ENCODE peak calls at places on chromosome 9, in four cellular contexts. P, I, F and M are unnamed samples.

GRCh38 chr9:116661037-116661954 is 25.8 kb upstream of the TRIM32 start:
- DNase-seq in P (peak), I (peak), F (peak), M (no peak)

GRCh38 chr9:88697764-88698436 is 162.9 kb downstream of the NXNL2 start:
- DNase-seq in P (no peak), I (no peak), F (no peak), M (no peak)

GRCh38 chr9:83722726-83723495 is 15.2 kb upstream of the UBQLN1 start:
- DNase-seq in P (no peak), I (no peak), F (no peak), M (no peak)

GRCh38 chr9:134937566-134938345 is 20.0 kb upstream of the FCN1 start:
- DNase-seq in P (no peak), I (no peak), F (no peak), M (no peak)

GRCh38 chr9:124122321-124122720 is 110.8 kb downstream of the LHX2 start:
- DNase-seq in P (no peak), I (no peak), F (no peak), M (no peak)

GRCh38 chr9:131769361-131769760 is 29.5 kb upstream of the RAPGEF1 start:
- DNase-seq in P (no peak), I (no peak), F (no peak), M (no peak)

GRCh38 chr9:6123402-6123801 is 92.2 kb upstream of the IL33 start:
- DNase-seq in P (no peak), I (no peak), F (no peak), M (no peak)

GRCh38 chr9:93612796-93613154 is 36.4 kb downstream of the PHF2 start:
- DNase-seq in P (no peak), I (no peak), F (no peak), M (no peak)

GRCh38 chr9:134025606-134026541 is 593 bp downstream of the BRD3OS start:
- DNase-seq in P (peak), I (peak), F (peak), M (peak)

GRCh38 chr9:2017459-2018161 is 2.5 kb downstream of the SMARCA2 start:
- DNase-seq in P (peak), I (peak), F (peak), M (peak)

GRCh38 chr9:20898885-20899554 is 132.4 kb downstream of the HACD4 start:
- DNase-seq in P (no peak), I (no peak), F (no peak), M (no peak)

GRCh38 chr9:115395511-115396021 is 277.6 kb upstream of the TNC start:
- DNase-seq in P (no peak), I (no peak), F (no peak), M (no peak)

GRCh38 chr9:78369644-78370219 is 72.8 kb downstream of the PSAT1 start:
- DNase-seq in P (peak), I (peak), F (peak), M (peak)

GRCh38 chr9:109181284-109181683 is 14.2 kb upstream of the FRRS1L start:
- DNase-seq in P (no peak), I (no peak), F (no peak), M (no peak)

GRCh38 chr9:114264806-114265550 is 57.9 kb upstream of the ORM1 start:
- DNase-seq in P (no peak), I (no peak), F (no peak), M (no peak)

GRCh38 chr9:76530458-76531100 is 71.6 kb downstream of the GCNT1 start:
- DNase-seq in P (no peak), I (no peak), F (no peak), M (no peak)
- TF ChIP-seq ELF4 in P (no peak), I (no peak), F (no peak), M (no peak)

DNA sequence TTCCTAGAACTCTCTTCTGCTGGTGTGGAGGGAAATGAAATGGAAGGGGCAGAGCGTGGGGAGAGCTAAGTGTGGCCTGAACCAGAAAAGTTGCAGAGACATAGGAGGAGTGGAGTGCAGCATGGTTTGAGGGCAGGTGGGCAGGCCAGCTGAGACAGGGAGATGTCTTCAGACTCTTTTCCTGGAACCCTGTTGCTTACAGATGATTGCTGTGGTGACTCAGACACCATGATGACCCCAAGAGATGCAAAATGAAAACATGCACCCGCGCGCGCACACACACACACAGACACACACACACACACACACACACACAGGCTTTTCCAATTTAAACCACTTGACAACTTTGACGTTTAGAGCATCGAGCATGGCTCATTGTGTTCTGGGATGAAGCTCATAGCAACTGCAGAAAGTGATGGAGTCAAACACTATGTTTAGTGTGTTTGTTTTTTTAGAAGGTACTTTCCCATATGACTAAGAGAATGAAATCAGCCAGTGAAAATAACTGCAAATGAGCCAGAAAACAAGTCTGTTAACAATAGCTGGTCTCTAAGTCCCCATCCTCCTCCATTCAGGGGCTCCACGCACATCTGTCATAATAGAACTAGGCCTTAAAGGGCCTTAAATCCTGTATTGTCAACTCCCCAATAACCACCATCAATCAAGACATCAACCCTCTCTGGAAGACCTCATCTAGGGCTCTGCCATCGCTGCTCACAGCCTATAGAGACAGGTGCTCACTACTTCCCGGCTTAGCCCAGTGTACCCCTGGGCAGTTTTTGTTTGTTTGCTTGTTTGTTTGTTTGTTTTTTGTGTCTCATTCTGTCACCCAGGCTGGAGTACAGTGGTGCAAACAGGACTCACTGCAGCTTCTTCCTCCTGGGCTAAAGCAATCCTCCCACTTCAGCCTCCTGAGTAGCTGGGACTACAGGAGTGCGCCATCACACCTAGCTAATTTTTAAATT is 9.6 kb downstream of the TMOD1 start:
- DNase-seq in P (no peak), I (peak), F (no peak), M (no peak)
- TF ChIP-seq ELF4 in P (no peak), I (no peak), F (no peak), M (no peak)

GRCh38 chr9:80156725-80157124 is 585.0 kb downstream of the TLE4 start:
- DNase-seq in P (no peak), I (no peak), F (no peak), M (no peak)

GRCh38 chr9:80157561-80157983 is 585.8 kb downstream of the TLE4 start:
- DNase-seq in P (no peak), I (no peak), F (no peak), M (no peak)

GRCh38 chr9:80158150-80158549 is 586.4 kb downstream of the TLE4 start:
- DNase-seq in P (peak), I (no peak), F (no peak), M (no peak)

GRCh38 chr9:80156262-80156661 is 584.5 kb downstream of the TLE4 start:
- DNase-seq in P (no peak), I (no peak), F (no peak), M (no peak)

GRCh38 chr9:80157128-80157527 is 585.4 kb downstream of the TLE4 start:
- DNase-seq in P (no peak), I (no peak), F (no peak), M (no peak)
- TF ChIP-seq ELF4 in P (no peak), I (no peak), F (no peak), M (no peak)

DNA sequence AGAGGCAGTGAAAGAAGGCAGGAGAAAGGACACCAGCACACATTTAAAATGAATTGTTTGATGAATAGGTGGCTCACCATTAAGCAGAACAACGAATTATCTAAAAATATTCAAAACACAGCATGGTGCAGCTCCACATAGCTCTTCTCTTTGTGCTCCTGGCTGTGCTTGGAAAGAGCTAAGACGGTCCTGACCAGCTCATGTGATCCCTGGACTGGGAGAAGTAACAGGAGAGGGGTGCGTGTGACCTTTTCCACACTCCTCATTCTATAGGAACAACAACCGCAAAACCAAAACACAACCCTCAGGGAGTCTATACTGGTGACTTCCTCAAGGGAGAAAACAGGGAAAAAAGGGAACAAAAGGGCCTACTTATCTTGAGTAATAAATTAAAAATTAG is 140.5 kb downstream of the DIRAS2 start:
- DNase-seq in P (no peak), I (no peak), F (no peak), M (no peak)
- TF ChIP-seq ELF4 in P (no peak), I (no peak), F (no peak), M (no peak)

DNA sequence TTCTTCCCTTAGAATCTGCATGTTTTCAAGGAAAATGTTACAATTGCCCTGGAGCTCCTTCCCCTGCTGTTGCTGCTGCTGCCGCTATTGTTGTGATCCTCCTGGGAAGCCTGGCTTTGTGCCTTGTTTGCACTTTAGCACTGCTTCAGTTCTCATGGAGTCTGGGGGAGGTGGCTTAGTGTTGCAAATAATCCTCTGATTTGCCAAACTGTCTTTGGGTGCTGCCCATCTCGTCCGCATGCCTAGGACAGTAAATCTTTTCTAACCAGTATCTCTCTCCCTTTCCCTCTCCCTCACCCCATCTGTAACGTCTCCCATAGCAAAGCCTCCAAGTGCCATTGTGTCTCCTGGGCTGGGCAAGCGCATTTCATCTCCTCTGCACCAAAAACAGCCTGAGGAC is 30.3 kb downstream of the FAM240B start:
- DNase-seq in P (no peak), I (no peak), F (no peak), M (peak)
- TF ChIP-seq ELF4 in P (no peak), I (no peak), F (no peak), M (no peak)